ENCODE peak calls at places on chromosomes 2 and 18, in nine cellular contexts. T, E, P, H, U, D, S, K and V are unnamed samples.

GRCh38 chr2:45242161-45242741 is 233.0 kb upstream of the SIX2 start:
- DNase-seq in E (peak), P (no peak), D (peak), K (peak), H (no peak), T (no peak), U (peak), S (no peak), V (no peak)

GRCh38 chr2:100793982-100794381 is 26.0 kb upstream of the NPAS2 start:
- DNase-seq in U (no peak), H (no peak), P (no peak), D (no peak), K (no peak), T (no peak), S (no peak), E (no peak), V (no peak)

GRCh38 chr2:169462896-169463695 is 16.2 kb upstream of the BBS5 start:
- DNase-seq in T (no peak), E (no peak), S (no peak), K (no peak), D (no peak), U (peak), P (no peak), H (no peak), V (no peak)

GRCh38 chr2:128385365-128385764 is 66.7 kb upstream of the HS6ST1 start:
- DNase-seq in K (no peak), E (no peak), P (no peak), U (no peak), D (no peak), T (no peak), H (no peak), S (no peak), V (no peak)

GRCh38 chr2:166900700-166901099 is 12.4 kb downstream of the XIRP2 start:
- DNase-seq in U (no peak), S (no peak), H (no peak), E (no peak), T (no peak), K (no peak), P (no peak), D (no peak), V (no peak)

GRCh38 chr2:23523651-23524260 is 138.8 kb downstream of the KLHL29 start:
- DNase-seq in H (no peak), U (no peak), T (no peak), E (peak), D (no peak), S (no peak), P (no peak), K (no peak), V (no peak)

GRCh38 chr18:78587626-78588600 is 391.7 kb upstream of the SALL3 start:
- DNase-seq in T (no peak), H (no peak), D (no peak), P (no peak), S (no peak), E (no peak), K (no peak), U (no peak), V (no peak)

GRCh38 chr2:172262486-172262885 is 159.8 kb upstream of the DLX2 start:
- DNase-seq in K (no peak), T (no peak), P (no peak), E (no peak), D (no peak), H (no peak), S (no peak), U (no peak), V (no peak)

GRCh38 chr2:120770176-120770575 is 34.5 kb downstream of the GLI2 start:
- DNase-seq in H (no peak), P (no peak), D (no peak), K (no peak), S (no peak), E (no peak), U (no peak), T (no peak), V (no peak)

GRCh38 chr2:197707316-197708213 is 2.4 kb downstream of the MARS2 start:
- DNase-seq in S (no peak), E (peak), U (peak), P (no peak), T (no peak), K (no peak), D (peak), H (peak), V (peak)

GRCh38 chr2:3604207-3604877 is 9.4 kb downstream of the COLEC11 start:
- DNase-seq in S (no peak), E (no peak), H (no peak), K (no peak), T (no peak), P (no peak), U (no peak), D (no peak), V (no peak)

GRCh38 chr18:8696749-8697211 is 8.6 kb upstream of the MTCL1 start:
- DNase-seq in P (peak), K (peak), U (peak), E (no peak), S (peak), H (peak), T (peak), D (no peak), V (peak)

GRCh38 chr2:207090389-207090788 is 75.4 kb downstream of the KLF7 start:
- DNase-seq in K (no peak), U (no peak), E (no peak), S (no peak), P (no peak), D (no peak), H (no peak), T (no peak), V (no peak)

GRCh38 chr2:45816273-45816672 is 164.8 kb downstream of the PRKCE start:
- DNase-seq in E (no peak), K (no peak), P (no peak), U (no peak), H (no peak), S (no peak), D (no peak), T (no peak), V (no peak)

GRCh38 chr18:77651441-77651840 is 401.8 kb downstream of the GALR1 start:
- DNase-seq in S (no peak), H (no peak), D (no peak), P (no peak), T (no peak), E (no peak), U (no peak), K (peak), V (no peak)

GRCh38 chr2:119116411-119117295 is 41.9 kb downstream of the C1QL2 start:
- DNase-seq in S (no peak), P (no peak), T (no peak), H (no peak), U (no peak), D (no peak), K (no peak), E (no peak), V (no peak)

GRCh38 chr2:21220930-21221329 is 97.2 kb downstream of the TDRD15 start:
- DNase-seq in D (peak), S (no peak), P (no peak), H (no peak), K (no peak), T (no peak), U (peak), E (no peak), V (no peak)

GRCh38 chr2:11203480-11203879 is 48.2 kb downstream of the SLC66A3 start:
- DNase-seq in S (no peak), D (peak), E (no peak), K (no peak), U (peak), P (no peak), T (no peak), H (no peak), V (no peak)

GRCh38 chr2:85037622-85038021 is 66.7 kb downstream of the KCMF1 start:
- DNase-seq in P (no peak), H (no peak), K (no peak), U (no peak), T (no peak), E (no peak), D (no peak), S (no peak), V (no peak)

GRCh38 chr2:197130318-197130717 is 180.3 kb downstream of the ANKRD44 start:
- DNase-seq in K (no peak), P (no peak), H (peak), D (no peak), S (no peak), E (no peak), U (no peak), T (no peak), V (peak)

GRCh38 chr2:241869087-241869961 is at the start of gene RTP5:
- DNase-seq in K (peak), P (no peak), H (no peak), U (no peak), D (no peak), S (no peak), T (no peak), E (peak), V (no peak)

GRCh38 chr2:49677227-49677626 is 522.9 kb upstream of the FSHR start:
- DNase-seq in H (no peak), S (no peak), E (no peak), U (no peak), D (no peak), K (no peak), T (no peak), P (no peak), V (no peak)

GRCh38 chr2:70344195-70344594 is 42.3 kb upstream of the FAM136A start:
- DNase-seq in H (no peak), E (no peak), S (no peak), T (no peak), K (no peak), U (no peak), P (no peak), D (peak), V (no peak)

GRCh38 chr2:46175409-46175808 is 121.8 kb upstream of the EPAS1 start:
- DNase-seq in S (no peak), U (no peak), P (no peak), D (no peak), E (no peak), T (no peak), H (no peak), K (no peak), V (no peak)

GRCh38 chr2:54767921-54768320 is 44.5 kb downstream of the EML6 start:
- DNase-seq in K (no peak), P (no peak), D (peak), H (no peak), S (no peak), E (no peak), U (peak), T (no peak), V (no peak)

GRCh38 chr2:153986488-153987229 is 114.9 kb downstream of the GALNT13 start:
- DNase-seq in E (no peak), T (no peak), U (peak), D (peak), P (no peak), S (no peak), H (no peak), K (no peak), V (no peak)

GRCh38 chr2:61460168-61460567 is 10.7 kb downstream of the USP34 start:
- DNase-seq in H (no peak), P (no peak), K (no peak), D (peak), E (no peak), S (no peak), U (peak), T (no peak), V (no peak)

GRCh38 chr18:50711401-50711800 is 108.4 kb downstream of the MRO start:
- DNase-seq in S (no peak), P (no peak), D (no peak), E (peak), H (no peak), T (no peak), U (no peak), K (no peak), V (no peak)

GRCh38 chr2:641501-642430 is 35.4 kb downstream of the TMEM18 start:
- DNase-seq in K (peak), S (no peak), H (no peak), T (no peak), U (no peak), E (no peak), P (no peak), D (peak), V (no peak)

GRCh38 chr2:202278944-202279343 is 13.4 kb downstream of the NOP58 start:
- DNase-seq in K (no peak), H (no peak), D (peak), S (no peak), T (no peak), U (peak), E (peak), P (no peak), V (no peak)

GRCh38 chr2:54599326-54599710 is 124.1 kb upstream of the EML6 start:
- DNase-seq in K (no peak), H (no peak), T (no peak), P (no peak), D (no peak), U (no peak), S (no peak), E (no peak), V (no peak)

GRCh38 chr18:3350021-3350420 is 88.1 kb downstream of the MYL12B start:
- DNase-seq in S (no peak), K (no peak), E (no peak), U (no peak), P (no peak), T (no peak), H (no peak), D (no peak), V (no peak)